ENCODE peak calls at places on chromosomes 7 and 10, in ten cellular contexts. W is stimulated activated naive B cell treated with anti-CD40 and anti-IgM and Interleukin-4, amounts not matched to agents 10 μg/mL and 1 μg/mL and 100 μg/mL, for 72 hours; T is MCF 10A; J is caudate nucleus; L is stimulated activated CD8-positive, alpha-beta memory T cell treated with anti-CD3 and anti-CD28 coated beads, Interleukin-7, amount 100 ng/mL, for 4 hours; X is SHP77 treated with DMSO at 0.1 percent for 48 hours; E is NCI-H1092 treated with DMSO at 0.1 percent for 48 hours; C is neural progenitor cell; A is mucosa of descending colon; Y is EH. R is an unnamed sample.

GRCh38 chr7:100167912-100168323 is 499 bp downstream of the GAL3ST4 start:
- DNase-seq in W (no peak), T (no peak), J (no peak), L (no peak), X (no peak), E (no peak), C (peak), A (no peak), Y (peak), R (no peak)

GRCh38 chr7:91249506-91250233 is 14.6 kb upstream of the FZD1 start:
- DNase-seq in W (no peak), T (peak), J (no peak), L (no peak), X (no peak), E (no peak), C (no peak), A (no peak), Y (peak), R (no peak)

GRCh38 chr7:9029671-9030070 is 596.3 kb downstream of the NXPH1 start:
- DNase-seq in W (no peak), T (peak), J (no peak), L (no peak), X (no peak), E (no peak), C (no peak), A (no peak), Y (no peak), R (no peak)

GRCh38 chr10:132685121-132685891 is 100.6 kb downstream of the NKX6-2 start:
- DNase-seq in W (peak), T (peak), J (peak), L (no peak), X (no peak), E (no peak), C (peak), A (peak), Y (peak), R (peak)

GRCh38 chr7:100472121-100472851 is 6.7 kb downstream of the TSC22D4 start:
- DNase-seq in W (no peak), T (no peak), J (no peak), L (no peak), X (no peak), E (no peak), C (no peak), A (no peak), Y (no peak), R (no peak)

GRCh38 chr7:94687810-94688209 is 31.9 kb upstream of the SGCE start:
- DNase-seq in W (no peak), T (no peak), J (no peak), L (no peak), X (no peak), E (no peak), C (no peak), A (no peak), Y (peak), R (no peak)

GRCh38 chr10:110972231-110973134 is 53.1 kb downstream of the SHOC2 start:
- DNase-seq in W (no peak), T (no peak), J (no peak), L (no peak), X (no peak), E (no peak), C (no peak), A (no peak), Y (no peak), R (no peak)

GRCh38 chr10:44752451-44753441 is 158.4 kb upstream of the TMEM72 start:
- DNase-seq in W (no peak), T (peak), J (no peak), L (no peak), X (peak), E (peak), C (no peak), A (no peak), Y (peak), R (peak)

GRCh38 chr10:113957013-113957412 is 86.7 kb upstream of the ADRB1 start:
- DNase-seq in W (no peak), T (peak), J (no peak), L (no peak), X (no peak), E (no peak), C (no peak), A (no peak), Y (peak), R (no peak)

GRCh38 chr7:41114166-41114565 is 588.7 kb downstream of the INHBA start:
- DNase-seq in W (no peak), T (no peak), J (no peak), L (no peak), X (no peak), E (no peak), C (no peak), A (no peak), Y (peak), R (no peak)

GRCh38 chr10:22351131-22351703 is 5.9 kb downstream of the SPAG6 start:
- DNase-seq in W (no peak), T (no peak), J (no peak), L (no peak), X (no peak), E (no peak), C (no peak), A (no peak), Y (no peak), R (no peak)

GRCh38 chr10:37442882-37443281 is 317.5 kb downstream of the ANKRD30A start:
- DNase-seq in W (no peak), T (no peak), J (no peak), L (no peak), X (no peak), E (no peak), C (no peak), A (no peak), Y (no peak), R (no peak)

GRCh38 chr10:77799352-77799751 is 127.2 kb downstream of the DLG5 start:
- DNase-seq in W (no peak), T (no peak), J (no peak), L (peak), X (no peak), E (no peak), C (no peak), A (no peak), Y (no peak), R (no peak)

GRCh38 chr10:19488592-19489280 is 327.5 kb upstream of the PLXDC2 start:
- DNase-seq in W (no peak), T (no peak), J (no peak), L (no peak), X (no peak), E (no peak), C (peak), A (peak), Y (no peak), R (no peak)

R was measured in pancreas.